ENCODE peak calls at places on chromosomes 7 and 10, in ten cellular contexts. One of them, this sample, is unnamed.
A peak's percentile ranks its signal among the peaks of the same experiment; 100 is the strongest.

GRCh38 chr10:31345886-31346285 is 26.9 kb downstream of the ZEB1 start:
- DNase-seq in Caco-2: no peak
- DNase-seq in CD8-positive, alpha-beta memory T cell: no peak
- DNase-seq in right lobe of liver: no peak
- DNase-seq in gastrocnemius medialis: no peak
- DNase-seq in tibial artery: no peak
- DNase-seq in body of pancreas: no peak
- DNase-seq in pancreas: no peak
- DNase-seq in H9: no peak
- DNase-seq in left ventricle myocardium inferior: no peak
- DNase-seq in this sample: no peak

GRCh38 chr7:1569833-1570632 is at the start of gene PSMG3:
- DNase-seq in Caco-2: peak; percentile 92
- DNase-seq in H9: peak; percentile 75
- DNase-seq in left ventricle myocardium inferior: peak; percentile 92
- DNase-seq in gastrocnemius medialis: peak; percentile 86
- DNase-seq in body of pancreas: peak; percentile 92
- DNase-seq in pancreas: peak; percentile 88
- DNase-seq in CD8-positive, alpha-beta memory T cell: peak; percentile 89
- DNase-seq in tibial artery: peak; percentile 94
- DNase-seq in right lobe of liver: peak; percentile 90
- DNase-seq in this sample: peak; percentile 93

GRCh38 chr10:60942604-60943269 is 1.2 kb downstream of the RHOBTB1 start:
- DNase-seq in CD8-positive, alpha-beta memory T cell: no peak
- DNase-seq in H9: no peak
- DNase-seq in gastrocnemius medialis: peak; percentile 26
- DNase-seq in right lobe of liver: peak; percentile 60
- DNase-seq in body of pancreas: peak; percentile 64
- DNase-seq in tibial artery: peak; percentile 70
- DNase-seq in pancreas: peak; percentile 35
- DNase-seq in left ventricle myocardium inferior: peak; percentile 54
- DNase-seq in Caco-2: peak; percentile 22
- DNase-seq in this sample: no peak

GRCh38 chr7:18754766-18755165 is 259.2 kb downstream of the HDAC9 start:
- DNase-seq in gastrocnemius medialis: no peak
- DNase-seq in right lobe of liver: no peak
- DNase-seq in left ventricle myocardium inferior: no peak
- DNase-seq in Caco-2: no peak
- DNase-seq in body of pancreas: no peak
- DNase-seq in pancreas: no peak
- DNase-seq in H9: no peak
- DNase-seq in CD8-positive, alpha-beta memory T cell: no peak
- DNase-seq in tibial artery: no peak
- DNase-seq in this sample: no peak

GRCh38 chr10:33335800-33336605 is 1.5 kb upstream of the NRP1 start:
- DNase-seq in Caco-2: peak; percentile 82
- DNase-seq in CD8-positive, alpha-beta memory T cell: no peak
- DNase-seq in pancreas: peak; percentile 82
- DNase-seq in tibial artery: peak; percentile 83
- DNase-seq in left ventricle myocardium inferior: peak; percentile 82
- DNase-seq in right lobe of liver: peak; percentile 89
- DNase-seq in H9: peak; percentile 49
- DNase-seq in body of pancreas: peak; percentile 85
- DNase-seq in gastrocnemius medialis: no peak
- DNase-seq in this sample: peak; percentile 83

GRCh38 chr10:33117816-33118215 is 159.8 kb upstream of the ITGB1 start:
- DNase-seq in right lobe of liver: no peak
- DNase-seq in Caco-2: no peak
- DNase-seq in tibial artery: no peak
- DNase-seq in body of pancreas: no peak
- DNase-seq in gastrocnemius medialis: no peak
- DNase-seq in CD8-positive, alpha-beta memory T cell: peak; percentile 87
- DNase-seq in pancreas: no peak
- DNase-seq in left ventricle myocardium inferior: no peak
- DNase-seq in H9: no peak
- DNase-seq in this sample: no peak

GRCh38 chr10:132145002-132145401 is 41.7 kb upstream of the DPYSL4 start:
- DNase-seq in tibial artery: peak; percentile 50
- DNase-seq in CD8-positive, alpha-beta memory T cell: no peak
- DNase-seq in right lobe of liver: no peak
- DNase-seq in Caco-2: no peak
- DNase-seq in pancreas: no peak
- DNase-seq in left ventricle myocardium inferior: no peak
- DNase-seq in gastrocnemius medialis: no peak
- DNase-seq in H9: no peak
- DNase-seq in body of pancreas: no peak
- DNase-seq in this sample: no peak

GRCh38 chr7:47255441-47255840 is 326.5 kb downstream of the TNS3 start:
- DNase-seq in CD8-positive, alpha-beta memory T cell: no peak
- DNase-seq in pancreas: no peak
- DNase-seq in right lobe of liver: no peak
- DNase-seq in Caco-2: no peak
- DNase-seq in gastrocnemius medialis: no peak
- DNase-seq in body of pancreas: no peak
- DNase-seq in tibial artery: no peak
- DNase-seq in left ventricle myocardium inferior: no peak
- DNase-seq in H9: no peak
- DNase-seq in this sample: no peak

GRCh38 chr7:76390092-76390491 is 19.4 kb downstream of the SSC4D start:
- DNase-seq in H9: no peak
- DNase-seq in left ventricle myocardium inferior: no peak
- DNase-seq in Caco-2: no peak
- DNase-seq in CD8-positive, alpha-beta memory T cell: no peak
- DNase-seq in pancreas: no peak
- DNase-seq in tibial artery: no peak
- DNase-seq in body of pancreas: no peak
- DNase-seq in right lobe of liver: no peak
- DNase-seq in gastrocnemius medialis: no peak
- DNase-seq in this sample: no peak

GRCh38 chr7:84591897-84592296 is 397.3 kb upstream of the SEMA3A start:
- DNase-seq in pancreas: no peak
- DNase-seq in right lobe of liver: no peak
- DNase-seq in H9: no peak
- DNase-seq in CD8-positive, alpha-beta memory T cell: no peak
- DNase-seq in tibial artery: no peak
- DNase-seq in gastrocnemius medialis: no peak
- DNase-seq in Caco-2: no peak
- DNase-seq in left ventricle myocardium inferior: no peak
- DNase-seq in body of pancreas: no peak
- DNase-seq in this sample: no peak

DNA sequence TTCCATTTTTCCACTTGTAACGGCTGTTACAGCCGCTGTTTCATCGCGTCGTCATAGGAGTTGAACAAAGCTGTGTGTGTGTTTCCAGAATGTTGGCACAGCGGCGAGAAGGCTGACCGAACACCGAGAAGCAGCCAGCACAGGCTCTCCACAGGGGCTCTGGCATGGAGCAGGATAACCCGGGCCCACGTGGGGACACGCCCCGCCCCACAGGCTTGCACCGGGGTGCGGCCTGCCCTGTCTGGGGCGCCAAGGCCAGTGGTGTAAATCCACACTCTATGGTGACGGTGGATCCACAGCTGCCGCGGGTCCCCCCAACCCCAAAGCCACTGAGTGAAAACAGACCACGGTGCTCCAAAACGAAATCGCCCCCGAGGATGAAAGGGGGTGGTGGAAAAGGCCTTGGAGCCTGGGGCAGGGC is 448.2 kb downstream of the DNAJB6 start:
- DNase-seq in tibial artery: no peak
- DNase-seq in pancreas: no peak
- DNase-seq in CD8-positive, alpha-beta memory T cell: no peak
- DNase-seq in body of pancreas: no peak
- DNase-seq in H9: no peak
- DNase-seq in Caco-2: no peak
- DNase-seq in gastrocnemius medialis: no peak
- DNase-seq in right lobe of liver: no peak
- DNase-seq in left ventricle myocardium inferior: no peak
- DNase-seq in this sample: no peak
- H3K27me3 ChIP-seq in tibial artery: peaks cover 9% of the 10 kb centered on the region
- H3K27me3 ChIP-seq in pancreas: no peaks in the 10 kb centered on the region
- H3K27me3 ChIP-seq in CD8-positive, alpha-beta memory T cell: no peaks in the 10 kb centered on the region
- H3K27me3 ChIP-seq in body of pancreas: no peaks in the 10 kb centered on the region
- H3K27me3 ChIP-seq in H9: no peaks in the 10 kb centered on the region
- H3K27me3 ChIP-seq in Caco-2: no peaks in the 10 kb centered on the region
- H3K27me3 ChIP-seq in gastrocnemius medialis: no peaks in the 10 kb centered on the region
- H3K27me3 ChIP-seq in right lobe of liver: no peaks in the 10 kb centered on the region
- H3K27me3 ChIP-seq in left ventricle myocardium inferior: peaks cover 42% of the 10 kb centered on the region
- H3K27me3 ChIP-seq in this sample: no peaks in the 10 kb centered on the region

DNA sequence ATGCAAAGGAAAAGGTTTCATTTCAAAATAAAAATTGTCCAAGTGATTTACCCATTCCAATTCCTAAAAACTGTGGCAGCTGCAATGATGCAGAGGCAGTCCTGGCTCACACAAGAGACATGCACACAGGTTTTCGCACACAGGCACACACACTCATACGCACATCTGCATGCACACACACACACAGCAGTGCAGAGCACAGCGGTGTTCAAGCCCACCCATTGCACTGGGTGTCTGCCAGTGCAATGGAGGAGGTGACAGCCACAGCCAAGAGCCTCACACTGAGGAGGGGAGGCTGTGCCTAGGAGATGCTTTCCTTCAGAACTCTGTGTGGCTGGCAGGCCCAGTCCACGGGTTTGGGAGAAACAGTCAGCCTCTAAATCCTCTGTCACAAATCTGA is 123.7 kb downstream of the SLIT1 start:
- DNase-seq in tibial artery: no peak
- DNase-seq in left ventricle myocardium inferior: no peak
- DNase-seq in body of pancreas: no peak
- DNase-seq in Caco-2: no peak
- DNase-seq in right lobe of liver: no peak
- DNase-seq in gastrocnemius medialis: no peak
- DNase-seq in pancreas: no peak
- DNase-seq in H9: no peak
- DNase-seq in CD8-positive, alpha-beta memory T cell: no peak
- DNase-seq in this sample: no peak
- H3K27me3 ChIP-seq in tibial artery: peaks cover 32% of the 10 kb centered on the region
- H3K27me3 ChIP-seq in left ventricle myocardium inferior: peaks cover 9% of the 10 kb centered on the region
- H3K27me3 ChIP-seq in body of pancreas: no peaks in the 10 kb centered on the region
- H3K27me3 ChIP-seq in Caco-2: peaks cover 1% of the 10 kb centered on the region
- H3K27me3 ChIP-seq in right lobe of liver: no peaks in the 10 kb centered on the region
- H3K27me3 ChIP-seq in gastrocnemius medialis: no peaks in the 10 kb centered on the region
- H3K27me3 ChIP-seq in pancreas: no peaks in the 10 kb centered on the region
- H3K27me3 ChIP-seq in H9: no peaks in the 10 kb centered on the region
- H3K27me3 ChIP-seq in CD8-positive, alpha-beta memory T cell: no peaks in the 10 kb centered on the region
- H3K27me3 ChIP-seq in this sample: no peaks in the 10 kb centered on the region

DNA sequence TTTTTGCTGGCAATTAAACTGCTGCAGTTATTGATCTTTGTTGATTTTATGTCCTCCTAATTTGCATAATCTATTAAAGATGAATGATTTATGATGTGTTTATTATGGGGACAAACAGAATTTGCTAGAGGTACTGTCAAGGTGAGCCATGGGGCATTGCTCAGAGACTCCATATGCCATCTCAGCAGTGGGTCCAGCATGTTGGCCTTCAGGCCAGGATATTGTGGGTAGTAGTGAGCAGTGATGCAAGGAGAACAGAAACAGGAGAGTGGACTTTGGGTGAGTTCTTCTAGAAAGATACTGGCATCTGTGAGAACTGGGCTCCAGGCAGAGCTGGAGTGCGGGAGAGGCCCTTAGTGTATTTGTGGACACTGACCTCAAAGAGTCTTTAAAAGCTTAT is 65.9 kb downstream of the PAX2 start:
- DNase-seq in gastrocnemius medialis: no peak
- DNase-seq in pancreas: no peak
- DNase-seq in body of pancreas: no peak
- DNase-seq in H9: no peak
- DNase-seq in CD8-positive, alpha-beta memory T cell: peak; percentile 26
- DNase-seq in tibial artery: no peak
- DNase-seq in right lobe of liver: no peak
- DNase-seq in left ventricle myocardium inferior: no peak
- DNase-seq in Caco-2: no peak
- DNase-seq in this sample: peak; percentile 24
- H3K27me3 ChIP-seq in gastrocnemius medialis: peaks cover 28% of the 10 kb centered on the region
- H3K27me3 ChIP-seq in pancreas: no peaks in the 10 kb centered on the region
- H3K27me3 ChIP-seq in body of pancreas: no peaks in the 10 kb centered on the region
- H3K27me3 ChIP-seq in H9: no peaks in the 10 kb centered on the region
- H3K27me3 ChIP-seq in CD8-positive, alpha-beta memory T cell: peaks cover 3% of the 10 kb centered on the region
- H3K27me3 ChIP-seq in tibial artery: peaks cover 90% of the 10 kb centered on the region
- H3K27me3 ChIP-seq in right lobe of liver: no peaks in the 10 kb centered on the region
- H3K27me3 ChIP-seq in left ventricle myocardium inferior: peaks cover 100% of the 10 kb centered on the region
- H3K27me3 ChIP-seq in Caco-2: no peaks in the 10 kb centered on the region
- H3K27me3 ChIP-seq in this sample: peaks cover 5% of the 10 kb centered on the region

GRCh38 chr7:4265056-4265455 is 417.0 kb upstream of the FOXK1 start:
- DNase-seq in right lobe of liver: no peak
- DNase-seq in tibial artery: no peak
- DNase-seq in gastrocnemius medialis: no peak
- DNase-seq in body of pancreas: no peak
- DNase-seq in Caco-2: no peak
- DNase-seq in pancreas: no peak
- DNase-seq in CD8-positive, alpha-beta memory T cell: no peak
- DNase-seq in H9: no peak
- DNase-seq in left ventricle myocardium inferior: no peak
- DNase-seq in this sample: peak; percentile 45

GRCh38 chr7:4257390-4258111 is 424.5 kb upstream of the FOXK1 start:
- DNase-seq in Caco-2: no peak
- DNase-seq in left ventricle myocardium inferior: no peak
- DNase-seq in gastrocnemius medialis: no peak
- DNase-seq in CD8-positive, alpha-beta memory T cell: no peak
- DNase-seq in body of pancreas: no peak
- DNase-seq in H9: no peak
- DNase-seq in tibial artery: no peak
- DNase-seq in right lobe of liver: no peak
- DNase-seq in pancreas: no peak
- DNase-seq in this sample: no peak

GRCh38 chr7:4265676-4266075 is 416.4 kb upstream of the FOXK1 start:
- DNase-seq in tibial artery: no peak
- DNase-seq in Caco-2: no peak
- DNase-seq in gastrocnemius medialis: no peak
- DNase-seq in left ventricle myocardium inferior: no peak
- DNase-seq in CD8-positive, alpha-beta memory T cell: no peak
- DNase-seq in body of pancreas: no peak
- DNase-seq in right lobe of liver: no peak
- DNase-seq in H9: no peak
- DNase-seq in pancreas: no peak
- DNase-seq in this sample: no peak

GRCh38 chr7:4266270-4267040 is 415.6 kb upstream of the FOXK1 start:
- DNase-seq in left ventricle myocardium inferior: no peak
- DNase-seq in pancreas: no peak
- DNase-seq in tibial artery: no peak
- DNase-seq in right lobe of liver: peak; percentile 40
- DNase-seq in Caco-2: no peak
- DNase-seq in CD8-positive, alpha-beta memory T cell: no peak
- DNase-seq in H9: no peak
- DNase-seq in body of pancreas: no peak
- DNase-seq in gastrocnemius medialis: no peak
- DNase-seq in this sample: peak; percentile 54

GRCh38 chr7:4261038-4261960 is 420.8 kb upstream of the FOXK1 start:
- DNase-seq in Caco-2: no peak
- DNase-seq in gastrocnemius medialis: no peak
- DNase-seq in right lobe of liver: no peak
- DNase-seq in H9: no peak
- DNase-seq in body of pancreas: no peak
- DNase-seq in CD8-positive, alpha-beta memory T cell: no peak
- DNase-seq in left ventricle myocardium inferior: no peak
- DNase-seq in pancreas: no peak
- DNase-seq in tibial artery: no peak
- DNase-seq in this sample: no peak
- H3K27me3 ChIP-seq in Caco-2: no peaks in the 10 kb centered on the region
- H3K27me3 ChIP-seq in gastrocnemius medialis: no peaks in the 10 kb centered on the region
- H3K27me3 ChIP-seq in right lobe of liver: no peaks in the 10 kb centered on the region
- H3K27me3 ChIP-seq in H9: no peaks in the 10 kb centered on the region
- H3K27me3 ChIP-seq in body of pancreas: no peaks in the 10 kb centered on the region
- H3K27me3 ChIP-seq in CD8-positive, alpha-beta memory T cell: no peaks in the 10 kb centered on the region
- H3K27me3 ChIP-seq in left ventricle myocardium inferior: peaks cover 12% of the 10 kb centered on the region
- H3K27me3 ChIP-seq in pancreas: no peaks in the 10 kb centered on the region
- H3K27me3 ChIP-seq in tibial artery: no peaks in the 10 kb centered on the region
- H3K27me3 ChIP-seq in this sample: no peaks in the 10 kb centered on the region

GRCh38 chr7:156121434-156121833 is 309.2 kb upstream of the SHH start:
- DNase-seq in body of pancreas: no peak
- DNase-seq in Caco-2: no peak
- DNase-seq in H9: no peak
- DNase-seq in tibial artery: no peak
- DNase-seq in pancreas: no peak
- DNase-seq in left ventricle myocardium inferior: no peak
- DNase-seq in right lobe of liver: no peak
- DNase-seq in CD8-positive, alpha-beta memory T cell: no peak
- DNase-seq in gastrocnemius medialis: no peak
- DNase-seq in this sample: no peak
- H3K27me3 ChIP-seq in body of pancreas: no peaks in the 10 kb centered on the region
- H3K27me3 ChIP-seq in Caco-2: no peaks in the 10 kb centered on the region
- H3K27me3 ChIP-seq in H9: no peaks in the 10 kb centered on the region
- H3K27me3 ChIP-seq in tibial artery: no peaks in the 10 kb centered on the region
- H3K27me3 ChIP-seq in pancreas: no peaks in the 10 kb centered on the region
- H3K27me3 ChIP-seq in left ventricle myocardium inferior: peaks cover 40% of the 10 kb centered on the region
- H3K27me3 ChIP-seq in right lobe of liver: no peaks in the 10 kb centered on the region
- H3K27me3 ChIP-seq in CD8-positive, alpha-beta memory T cell: no peaks in the 10 kb centered on the region
- H3K27me3 ChIP-seq in gastrocnemius medialis: no peaks in the 10 kb centered on the region
- H3K27me3 ChIP-seq in this sample: no peaks in the 10 kb centered on the region

This sample was measured in H7.